ENCODE peak calls at places on chromosomes 5 and 9, in eight cellular contexts. One of them, this sample, is unnamed.

GRCh38 chr5:152723482-152723881 is 318.4 kb upstream of the NMUR2 start:
- DNase-seq in CD8-positive, alpha-beta T cell: no peak
- DNase-seq in cardiac muscle cell: no peak
- DNase-seq in AG04450: no peak
- DNase-seq in ovary: no peak
- DNase-seq in HFF-Myc: no peak
- DNase-seq in Panc1: no peak
- DNase-seq in colonic mucosa: no peak
- DNase-seq in this sample: no peak

GRCh38 chr9:4620881-4621555 is 41.1 kb upstream of the PLPP6 start:
- DNase-seq in CD8-positive, alpha-beta T cell: no peak
- DNase-seq in Panc1: no peak
- DNase-seq in HFF-Myc: no peak
- DNase-seq in cardiac muscle cell: peak; percentile 20
- DNase-seq in ovary: no peak
- DNase-seq in AG04450: no peak
- DNase-seq in colonic mucosa: no peak
- DNase-seq in this sample: no peak

GRCh38 chr5:40929049-40929448 is 19.8 kb downstream of the C7 start:
- DNase-seq in Panc1: no peak
- DNase-seq in colonic mucosa: no peak
- DNase-seq in AG04450: no peak
- DNase-seq in ovary: no peak
- DNase-seq in cardiac muscle cell: no peak
- DNase-seq in HFF-Myc: no peak
- DNase-seq in CD8-positive, alpha-beta T cell: no peak
- DNase-seq in this sample: no peak

GRCh38 chr9:114434878-114435311 is 47.1 kb upstream of the AKNA start:
- DNase-seq in HFF-Myc: no peak
- DNase-seq in colonic mucosa: no peak
- DNase-seq in AG04450: no peak
- DNase-seq in ovary: no peak
- DNase-seq in CD8-positive, alpha-beta T cell: no peak
- DNase-seq in cardiac muscle cell: peak; percentile 58
- DNase-seq in Panc1: peak; percentile 18
- DNase-seq in this sample: peak; percentile 61

GRCh38 chr9:103798620-103799019 is 295.5 kb upstream of the SMC2 start:
- DNase-seq in CD8-positive, alpha-beta T cell: no peak
- DNase-seq in AG04450: no peak
- DNase-seq in Panc1: no peak
- DNase-seq in ovary: no peak
- DNase-seq in HFF-Myc: no peak
- DNase-seq in cardiac muscle cell: peak; percentile 50
- DNase-seq in colonic mucosa: no peak
- DNase-seq in this sample: peak; percentile 19

GRCh38 chr9:16732546-16732945 is 137.9 kb downstream of the BNC2 start:
- DNase-seq in colonic mucosa: no peak
- DNase-seq in CD8-positive, alpha-beta T cell: no peak
- DNase-seq in AG04450: no peak
- DNase-seq in Panc1: no peak
- DNase-seq in ovary: no peak
- DNase-seq in HFF-Myc: no peak
- DNase-seq in cardiac muscle cell: no peak
- DNase-seq in this sample: no peak

GRCh38 chr9:29556746-29557145 is 1983.5 kb upstream of the C9orf72 start:
- DNase-seq in cardiac muscle cell: no peak
- DNase-seq in HFF-Myc: no peak
- DNase-seq in ovary: no peak
- DNase-seq in colonic mucosa: no peak
- DNase-seq in AG04450: no peak
- DNase-seq in CD8-positive, alpha-beta T cell: no peak
- DNase-seq in Panc1: no peak
- DNase-seq in this sample: no peak

GRCh38 chr9:5853005-5853404 is 20.1 kb upstream of the ERMP1 start:
- DNase-seq in colonic mucosa: no peak
- DNase-seq in HFF-Myc: no peak
- DNase-seq in CD8-positive, alpha-beta T cell: no peak
- DNase-seq in cardiac muscle cell: no peak
- DNase-seq in Panc1: no peak
- DNase-seq in ovary: no peak
- DNase-seq in AG04450: no peak
- DNase-seq in this sample: no peak

DNA sequence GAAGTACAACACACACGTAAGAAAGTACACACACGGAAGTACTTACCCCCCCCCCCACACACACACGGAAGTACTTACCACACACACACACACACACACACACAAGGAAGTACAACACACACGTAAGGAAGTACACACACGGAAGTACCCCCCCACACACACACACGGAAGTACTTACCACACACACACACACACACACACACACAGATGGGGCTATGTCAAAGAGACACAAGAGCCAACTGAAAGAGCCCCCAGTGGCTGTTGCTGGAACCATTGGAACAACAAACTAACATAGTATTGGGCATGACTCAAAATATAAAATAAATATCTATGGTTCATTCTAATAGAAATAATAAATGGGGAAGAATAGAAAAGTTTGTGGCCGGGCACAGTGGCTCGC is 4.9 kb upstream of the MAPK9 start:
- DNase-seq in cardiac muscle cell: peak; percentile 34
- DNase-seq in CD8-positive, alpha-beta T cell: no peak
- DNase-seq in ovary: no peak
- DNase-seq in colonic mucosa: no peak
- DNase-seq in HFF-Myc: no peak
- DNase-seq in AG04450: no peak
- DNase-seq in Panc1: no peak
- DNase-seq in this sample: no peak
- TF ChIP-seq CTCF in cardiac muscle cell: peak; percentile 13
- TF ChIP-seq CTCF in CD8-positive, alpha-beta T cell: no peak
- TF ChIP-seq CTCF in ovary: no peak
- TF ChIP-seq CTCF in colonic mucosa: no peak
- TF ChIP-seq CTCF in HFF-Myc: peak; percentile 7
- TF ChIP-seq CTCF in AG04450: no peak
- TF ChIP-seq CTCF in Panc1: no peak
- TF ChIP-seq CTCF in this sample: no peak

GRCh38 chr9:124263158-124263557 is 5.4 kb downstream of the NEK6 start:
- DNase-seq in colonic mucosa: no peak
- DNase-seq in HFF-Myc: no peak
- DNase-seq in AG04450: no peak
- DNase-seq in CD8-positive, alpha-beta T cell: no peak
- DNase-seq in Panc1: no peak
- DNase-seq in cardiac muscle cell: no peak
- DNase-seq in ovary: no peak
- DNase-seq in this sample: peak; percentile 43
- H3K4me3 ChIP-seq in colonic mucosa: no peak overlapping the region
- H3K4me3 ChIP-seq in HFF-Myc: no peak overlapping the region
- H3K4me3 ChIP-seq in AG04450: no peak overlapping the region
- H3K4me3 ChIP-seq in CD8-positive, alpha-beta T cell: no peak overlapping the region
- H3K4me3 ChIP-seq in Panc1: no peak overlapping the region
- H3K4me3 ChIP-seq in cardiac muscle cell: no peak overlapping the region
- H3K4me3 ChIP-seq in ovary: no peak overlapping the region
- H3K4me3 ChIP-seq in this sample: no peak overlapping the region

GRCh38 chr9:130766904-130767262 is 68.2 kb upstream of the ABL1 start:
- DNase-seq in cardiac muscle cell: no peak
- DNase-seq in colonic mucosa: no peak
- DNase-seq in CD8-positive, alpha-beta T cell: no peak
- DNase-seq in HFF-Myc: no peak
- DNase-seq in AG04450: no peak
- DNase-seq in ovary: no peak
- DNase-seq in Panc1: no peak
- DNase-seq in this sample: no peak

GRCh38 chr9:130768265-130768664 is 66.8 kb upstream of the ABL1 start:
- DNase-seq in CD8-positive, alpha-beta T cell: no peak
- DNase-seq in HFF-Myc: no peak
- DNase-seq in ovary: no peak
- DNase-seq in colonic mucosa: peak; percentile 70
- DNase-seq in AG04450: no peak
- DNase-seq in Panc1: no peak
- DNase-seq in cardiac muscle cell: peak; percentile 57
- DNase-seq in this sample: peak; percentile 45

GRCh38 chr9:130763585-130764200 is 70.1 kb downstream of the EXOSC2 start:
- DNase-seq in colonic mucosa: no peak
- DNase-seq in CD8-positive, alpha-beta T cell: no peak
- DNase-seq in Panc1: no peak
- DNase-seq in cardiac muscle cell: no peak
- DNase-seq in AG04450: no peak
- DNase-seq in ovary: no peak
- DNase-seq in HFF-Myc: no peak
- DNase-seq in this sample: no peak

GRCh38 chr9:130766031-130766903 is 68.8 kb upstream of the ABL1 start:
- DNase-seq in AG04450: no peak
- DNase-seq in CD8-positive, alpha-beta T cell: no peak
- DNase-seq in cardiac muscle cell: no peak
- DNase-seq in HFF-Myc: no peak
- DNase-seq in ovary: no peak
- DNase-seq in Panc1: no peak
- DNase-seq in colonic mucosa: peak; percentile 77
- DNase-seq in this sample: no peak

GRCh38 chr9:130765135-130766030 is 69.7 kb upstream of the ABL1 start:
- DNase-seq in ovary: no peak
- DNase-seq in HFF-Myc: no peak
- DNase-seq in colonic mucosa: no peak
- DNase-seq in CD8-positive, alpha-beta T cell: no peak
- DNase-seq in AG04450: no peak
- DNase-seq in cardiac muscle cell: peak; percentile 34
- DNase-seq in Panc1: no peak
- DNase-seq in this sample: no peak
- TF ChIP-seq CTCF in ovary: no peak
- TF ChIP-seq CTCF in HFF-Myc: no peak
- TF ChIP-seq CTCF in colonic mucosa: no peak
- TF ChIP-seq CTCF in CD8-positive, alpha-beta T cell: no peak
- TF ChIP-seq CTCF in AG04450: no peak
- TF ChIP-seq CTCF in cardiac muscle cell: no peak
- TF ChIP-seq CTCF in Panc1: no peak
- TF ChIP-seq CTCF in this sample: no peak

GRCh38 chr5:68953151-68953884 is 140.5 kb upstream of the SLC30A5 start:
- DNase-seq in cardiac muscle cell: no peak
- DNase-seq in CD8-positive, alpha-beta T cell: no peak
- DNase-seq in Panc1: no peak
- DNase-seq in AG04450: no peak
- DNase-seq in HFF-Myc: peak; percentile 22
- DNase-seq in ovary: no peak
- DNase-seq in colonic mucosa: no peak
- DNase-seq in this sample: no peak

GRCh38 chr5:68950111-68950510 is 143.7 kb upstream of the SLC30A5 start:
- DNase-seq in HFF-Myc: no peak
- DNase-seq in CD8-positive, alpha-beta T cell: no peak
- DNase-seq in cardiac muscle cell: no peak
- DNase-seq in ovary: no peak
- DNase-seq in AG04450: no peak
- DNase-seq in colonic mucosa: no peak
- DNase-seq in Panc1: no peak
- DNase-seq in this sample: no peak

GRCh38 chr5:68949711-68950110 is 144.1 kb upstream of the SLC30A5 start:
- DNase-seq in cardiac muscle cell: no peak
- DNase-seq in Panc1: no peak
- DNase-seq in HFF-Myc: no peak
- DNase-seq in colonic mucosa: no peak
- DNase-seq in CD8-positive, alpha-beta T cell: no peak
- DNase-seq in ovary: no peak
- DNase-seq in AG04450: no peak
- DNase-seq in this sample: no peak

GRCh38 chr5:68946728-68947127 is 147.1 kb upstream of the SLC30A5 start:
- DNase-seq in cardiac muscle cell: no peak
- DNase-seq in CD8-positive, alpha-beta T cell: no peak
- DNase-seq in Panc1: no peak
- DNase-seq in colonic mucosa: no peak
- DNase-seq in AG04450: no peak
- DNase-seq in HFF-Myc: no peak
- DNase-seq in ovary: no peak
- DNase-seq in this sample: no peak

DNA sequence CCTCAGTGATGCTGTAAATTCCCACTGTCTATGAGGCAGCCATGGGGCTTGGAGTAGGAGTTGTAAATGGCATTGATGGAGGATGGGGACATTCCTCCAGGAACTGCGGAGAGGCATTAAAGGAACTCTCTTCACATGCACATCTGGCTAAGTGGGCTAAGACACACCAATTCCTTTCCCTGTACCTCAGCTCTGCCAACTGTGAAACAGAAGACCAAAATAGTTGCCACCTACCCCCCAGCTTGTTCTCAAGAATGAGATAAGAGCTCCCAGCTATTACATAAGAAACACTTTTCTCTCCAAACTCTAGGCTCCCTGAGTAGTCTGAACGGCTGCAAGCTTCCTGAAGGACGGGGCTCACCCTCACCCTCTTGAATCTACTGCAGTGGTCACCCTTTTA is 144.6 kb upstream of the SLC30A5 start:
- DNase-seq in Panc1: no peak
- DNase-seq in colonic mucosa: no peak
- DNase-seq in HFF-Myc: no peak
- DNase-seq in ovary: no peak
- DNase-seq in cardiac muscle cell: no peak
- DNase-seq in CD8-positive, alpha-beta T cell: no peak
- DNase-seq in AG04450: no peak
- DNase-seq in this sample: no peak
- H3K4me3 ChIP-seq in Panc1: no peak overlapping the region
- H3K4me3 ChIP-seq in colonic mucosa: no peak overlapping the region
- H3K4me3 ChIP-seq in HFF-Myc: no peak overlapping the region
- H3K4me3 ChIP-seq in ovary: no peak overlapping the region
- H3K4me3 ChIP-seq in cardiac muscle cell: no peak overlapping the region
- H3K4me3 ChIP-seq in CD8-positive, alpha-beta T cell: no peak overlapping the region
- H3K4me3 ChIP-seq in AG04450: no peak overlapping the region
- H3K4me3 ChIP-seq in this sample: no peak overlapping the region